ENCODE peak calls at places on chromosomes 4 and X, in eight cellular contexts. B is fibroblast of the conjunctiva; L is suprapubic skin; U is mammary epithelial cell; V is amniotic epithelial cell; I is A549; H is effector memory CD8-positive, alpha-beta T cell; W is NCI-H446 treated with DMSO at 0.1 percent for 48 hours. C is an unnamed sample.
A peak's percentile ranks its signal among the peaks of the same experiment; 100 is the strongest.

GRCh38 chrX:48918644-48919340 is at the start of gene PIM2:
- DNase-seq in I (peak; percentile 80), B (peak; percentile 40), V (peak; percentile 85), H (peak; percentile 89), U (peak; percentile 83), L (peak; percentile 92), W (peak; percentile 90), C (peak; percentile 95)

GRCh38 chrX:24245201-24245600 is 68.7 kb downstream of the SUPT20HL2 start:
- DNase-seq in B (peak; percentile 64), H (no peak), L (no peak), I (peak; percentile 52), W (no peak), U (peak; percentile 46), V (peak; percentile 93), C (no peak)

GRCh38 chrX:136438192-136438591 is 49.6 kb upstream of the BRS3 start:
- DNase-seq in U (no peak), W (no peak), I (no peak), L (no peak), B (no peak), H (no peak), V (no peak), C (no peak)

GRCh38 chr4:1015179-1015578 is 3.8 kb downstream of the FGFRL1 start:
- DNase-seq in B (no peak), I (no peak), W (no peak), V (no peak), H (no peak), U (no peak), L (no peak), C (no peak)

GRCh38 chr4:164293776-164294175 is 460.2 kb upstream of the SMIM31 start:
- DNase-seq in W (no peak), I (no peak), B (no peak), V (no peak), U (no peak), H (no peak), L (no peak), C (no peak)

GRCh38 chr4:152360045-152360410 is 175.9 kb downstream of the FBXW7 start:
- DNase-seq in H (no peak), I (no peak), L (no peak), B (no peak), V (peak; percentile 42), U (no peak), W (no peak), C (no peak)

GRCh38 chr4:4524364-4524763 is 17.5 kb downstream of the STX18 start:
- DNase-seq in I (no peak), H (peak; percentile 49), L (no peak), B (no peak), W (no peak), V (no peak), U (no peak), C (no peak)

GRCh38 chr4:5199142-5199541 is 147.9 kb downstream of the STK32B start:
- DNase-seq in V (no peak), B (no peak), H (no peak), L (no peak), U (no peak), W (no peak), I (no peak), C (no peak)

GRCh38 chr4:177442623-177443155 is 452 bp upstream of the AGA start:
- DNase-seq in W (no peak), L (no peak), I (no peak), H (peak; percentile 4), V (no peak), U (peak; percentile 16), B (no peak), C (no peak)

GRCh38 chr4:76998251-76998901 is 48.8 kb downstream of the SEPTIN11 start:
- DNase-seq in H (no peak), U (no peak), I (no peak), V (peak; percentile 73), L (no peak), W (no peak), B (no peak), C (no peak)